ENCODE peak calls at places on chromosomes 4 and X, in seven cellular contexts. G is transverse colon, J is fibroblast of the aortic adventitia, H is GM12865, M is vagina, U is AG04450, A is NB4. C is an unnamed sample.

GRCh38 chr4:168440442-168441264 is 39.6 kb downstream of the DDX60L start:
- DNase-seq in G (no peak), J (peak; percentile 24), H (no peak), M (no peak), U (no peak), A (peak; percentile 35), C (no peak)

GRCh38 chrX:21758488-21758887 is 572 bp upstream of the SMPX start:
- DNase-seq in G (no peak), J (no peak), H (no peak), M (no peak), U (no peak), A (no peak), C (no peak)

GRCh38 chrX:118231464-118231863 is 114.4 kb upstream of the WDR44 start:
- DNase-seq in G (no peak), J (peak; percentile 45), H (no peak), M (no peak), U (no peak), A (no peak), C (no peak)

GRCh38 chrX:74804574-74804973 is 120.7 kb downstream of the NEXMIF start:
- DNase-seq in G (no peak), J (no peak), H (no peak), M (no peak), U (no peak), A (no peak), C (no peak)

GRCh38 chr4:55214172-55214571 is 88.8 kb upstream of the KDR start:
- DNase-seq in G (no peak), J (no peak), H (no peak), M (no peak), U (no peak), A (no peak), C (no peak)

GRCh38 chr4:155930330-155930729 is 23.3 kb downstream of the CTSO start:
- DNase-seq in G (no peak), J (no peak), H (no peak), M (no peak), U (no peak), A (no peak), C (no peak)

GRCh38 chrX:37846141-37846540 is 1.2 kb downstream of the DYNLT3 start:
- DNase-seq in G (no peak), J (no peak), H (no peak), M (no peak), U (no peak), A (peak; percentile 15), C (no peak)

GRCh38 chr4:157014621-157015591 is 43.3 kb upstream of the PDGFC start:
- DNase-seq in G (no peak), J (peak; percentile 88), H (peak; percentile 10), M (no peak), U (peak; percentile 73), A (no peak), C (no peak)

GRCh38 chr4:150126201-150126879 is 48.1 kb downstream of the DCLK2 start:
- DNase-seq in G (no peak), J (peak; percentile 70), H (peak; percentile 7), M (no peak), U (no peak), A (peak; percentile 49), C (no peak)

GRCh38 chr4:107826427-107826980 is 1.8 kb downstream of the SGMS2 start:
- DNase-seq in G (peak; percentile 42), J (peak; percentile 41), H (no peak), M (no peak), U (no peak), A (no peak), C (no peak)

GRCh38 chrX:23752740-23753435 is 9.8 kb upstream of the ACOT9 start:
- DNase-seq in G (no peak), J (peak; percentile 81), H (no peak), M (no peak), U (no peak), A (no peak), C (no peak)

GRCh38 chr4:148026022-148026421 is 294.1 kb downstream of the ARHGAP10 start:
- DNase-seq in G (no peak), J (peak; percentile 86), H (no peak), M (no peak), U (peak; percentile 41), A (no peak), C (no peak)

GRCh38 chrX:101108293-101108692 is 10.3 kb downstream of the CENPI start:
- DNase-seq in G (no peak), J (peak; percentile 34), H (no peak), M (no peak), U (peak; percentile 13), A (no peak), C (no peak)

GRCh38 chr4:162838671-162839070 is 328.0 kb downstream of the NAF1 start:
- DNase-seq in G (peak; percentile 45), J (no peak), H (no peak), M (no peak), U (no peak), A (no peak), C (no peak)

GRCh38 chrX:20260885-20261284 is 5.8 kb downstream of the RPS6KA3 start:
- DNase-seq in G (no peak), J (no peak), H (no peak), M (no peak), U (no peak), A (no peak), C (no peak)

GRCh38 chr4:47784222-47784621 is 53.6 kb downstream of the CORIN start:
- DNase-seq in G (no peak), J (no peak), H (no peak), M (no peak), U (no peak), A (no peak), C (no peak)

GRCh38 chrX:261167-261857 is 19.9 kb upstream of the PLCXD1 start:
- DNase-seq in G (no peak), J (peak; percentile 80), H (no peak), M (no peak), U (no peak), A (no peak), C (peak; percentile 9)

GRCh38 chrX:20594985-20595384 is 328.3 kb upstream of the RPS6KA3 start:
- DNase-seq in G (no peak), J (peak; percentile 21), H (no peak), M (no peak), U (no peak), A (no peak), C (no peak)

GRCh38 chr4:85531575-85532339 is 56.8 kb downstream of the ARHGAP24 start:
- DNase-seq in G (no peak), J (no peak), H (no peak), M (no peak), U (no peak), A (no peak), C (no peak)

GRCh38 chr4:23884731-23885130 is 5.1 kb downstream of the PPARGC1A start:
- DNase-seq in G (no peak), J (no peak), H (no peak), M (no peak), U (no peak), A (no peak), C (no peak)

GRCh38 chr4:107616838-107617389 is 103.1 kb downstream of the PAPSS1 start:
- DNase-seq in G (no peak), J (no peak), H (no peak), M (no peak), U (no peak), A (no peak), C (no peak)

GRCh38 chrX:72381439-72382198 is 75.9 kb upstream of the CITED1 start:
- DNase-seq in G (no peak), J (peak; percentile 27), H (no peak), M (no peak), U (no peak), A (no peak), C (no peak)

GRCh38 chrX:110131031-110131430 is 128.1 kb downstream of the TMEM164 start:
- DNase-seq in G (no peak), J (no peak), H (no peak), M (no peak), U (no peak), A (no peak), C (no peak)

GRCh38 chr4:12124138-12124537 is 695.4 kb upstream of the HS3ST1 start:
- DNase-seq in G (no peak), J (no peak), H (no peak), M (no peak), U (no peak), A (no peak), C (no peak)

GRCh38 chr4:12120968-12121367 is 692.3 kb upstream of the HS3ST1 start:
- DNase-seq in G (no peak), J (no peak), H (no peak), M (no peak), U (no peak), A (no peak), C (no peak)

GRCh38 chr4:12126476-12126875 is 697.8 kb upstream of the HS3ST1 start:
- DNase-seq in G (no peak), J (no peak), H (no peak), M (no peak), U (no peak), A (peak; percentile 14), C (no peak)

GRCh38 chr4:12122316-12122715 is 693.6 kb upstream of the HS3ST1 start:
- DNase-seq in G (no peak), J (no peak), H (no peak), M (no peak), U (no peak), A (no peak), C (no peak)

DNA sequence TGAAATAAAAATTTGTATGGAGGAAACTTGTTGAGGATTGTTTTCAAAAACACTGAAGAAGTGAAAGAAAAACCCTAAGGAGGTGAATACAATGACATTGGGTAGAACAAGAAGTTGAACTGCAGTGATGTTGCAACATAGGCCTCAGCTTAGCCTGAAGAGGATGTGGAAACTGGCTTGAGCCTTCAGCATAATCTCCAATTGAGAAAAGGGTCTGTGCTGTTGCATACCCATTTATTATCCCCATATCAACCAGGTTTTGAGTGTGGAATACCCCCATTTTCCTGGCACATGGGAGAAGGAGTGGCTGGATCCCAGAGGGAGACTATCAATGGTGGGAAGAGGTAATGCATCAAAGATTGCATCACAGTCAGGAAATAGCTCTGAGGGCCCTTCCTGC is 695.0 kb upstream of the HS3ST1 start:
- DNase-seq in G (no peak), J (no peak), H (no peak), M (no peak), U (no peak), A (peak; percentile 70), C (no peak)
- TF ChIP-seq CTCF in G (no peak), J (no peak), H (no peak), M (no peak), U (no peak), A (no peak), C (no peak)

GRCh38 chrX:41802958-41803357 is 79.0 kb downstream of the GPR82 start:
- DNase-seq in G (no peak), J (no peak), H (no peak), M (no peak), U (no peak), A (no peak), C (no peak)
- TF ChIP-seq CTCF in G (no peak), J (no peak), H (no peak), M (no peak), U (no peak), A (no peak), C (no peak)

DNA sequence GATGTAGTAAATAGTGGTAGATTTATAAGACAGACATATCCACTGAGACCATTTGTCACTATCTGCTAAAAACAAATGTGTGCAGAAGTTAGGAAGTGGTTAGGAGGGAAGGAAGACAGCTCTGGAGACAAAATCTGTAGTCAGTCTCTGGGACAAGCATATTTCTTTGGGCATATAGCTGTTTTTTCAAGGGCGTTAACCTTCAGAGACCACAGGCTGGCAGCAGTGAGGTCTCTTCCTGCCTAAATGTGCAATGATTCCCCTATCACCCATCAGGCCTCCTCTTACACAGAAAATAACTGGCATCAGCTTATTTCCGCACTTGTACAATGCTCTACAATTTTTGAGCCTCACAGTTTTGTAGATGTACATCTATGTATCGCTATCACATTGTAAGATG is 6.5 kb downstream of the TMEM150C start:
- DNase-seq in G (no peak), J (no peak), H (no peak), M (no peak), U (no peak), A (peak; percentile 23), C (no peak)
- TF ChIP-seq CTCF in G (no peak), J (no peak), H (no peak), M (no peak), U (no peak), A (peak; percentile 26), C (no peak)

GRCh38 chr4:99402765-99403164 is 32.4 kb downstream of the ADH7 start:
- DNase-seq in G (no peak), J (no peak), H (no peak), M (no peak), U (no peak), A (peak; percentile 6), C (no peak)
- TF ChIP-seq CTCF in G (no peak), J (no peak), H (no peak), M (no peak), U (no peak), A (peak; percentile 14), C (no peak)